ENCODE peak calls at places on chromosomes 16 and 17, in ten cellular contexts. P is HFF-Myc, Q is RWPE1, H is dorsolateral prefrontal cortex, M is fibroblast of mammary gland, W is ascending aorta, T is IMR-90, X is BE2C, V is WERI-Rb-1, G is cardiac fibroblast. U is an unnamed sample.

GRCh38 chr16:50021509-50021908 is 3.5 kb upstream of the CNEP1R1 start:
- DNase-seq in P (no peak), Q (no peak), H (no peak), M (peak), W (no peak), T (no peak), X (peak), V (peak), G (peak), U (peak)

GRCh38 chr17:44842748-44843147 is 4.9 kb upstream of the HIGD1B start:
- DNase-seq in P (no peak), Q (no peak), H (no peak), M (no peak), W (no peak), T (peak), X (no peak), V (peak), G (no peak), U (no peak)

GRCh38 chr16:77660311-77660710 is 62.0 kb upstream of the NUDT7 start:
- DNase-seq in P (no peak), Q (peak), H (no peak), M (peak), W (no peak), T (peak), X (no peak), V (peak), G (peak), U (peak)

GRCh38 chr16:88650749-88651275 is at the start of gene CYBA:
- DNase-seq in P (no peak), Q (peak), H (no peak), M (peak), W (peak), T (peak), X (peak), V (no peak), G (peak), U (no peak)

GRCh38 chr17:62778990-62779681 is 29.0 kb downstream of the MARCHF10 start:
- DNase-seq in P (peak), Q (peak), H (no peak), M (peak), W (no peak), T (peak), X (peak), V (peak), G (peak), U (peak)

GRCh38 chr16:81818514-81819304 is 39.6 kb downstream of the PLCG2 start:
- DNase-seq in P (no peak), Q (no peak), H (no peak), M (no peak), W (no peak), T (no peak), X (no peak), V (no peak), G (no peak), U (no peak)

GRCh38 chr17:37614391-37614790 is 5.2 kb upstream of the SYNRG start:
- DNase-seq in P (no peak), Q (peak), H (no peak), M (peak), W (no peak), T (peak), X (no peak), V (no peak), G (peak), U (peak)

GRCh38 chr16:27982184-27982583 is 81.3 kb downstream of the GSG1L start:
- DNase-seq in P (no peak), Q (no peak), H (no peak), M (no peak), W (no peak), T (no peak), X (peak), V (peak), G (no peak), U (no peak)

GRCh38 chr16:81956213-81956948 is 54.9 kb downstream of the SDR42E1 start:
- DNase-seq in P (no peak), Q (peak), H (no peak), M (peak), W (no peak), T (no peak), X (no peak), V (no peak), G (no peak), U (peak)

GRCh38 chr17:57940653-57941329 is 14.4 kb downstream of the CUEDC1 start:
- DNase-seq in P (no peak), Q (no peak), H (no peak), M (peak), W (no peak), T (no peak), X (peak), V (peak), G (no peak), U (peak)

GRCh38 chr16:74661064-74661463 is 5.6 kb downstream of the RFWD3 start:
- DNase-seq in P (no peak), Q (no peak), H (no peak), M (no peak), W (no peak), T (no peak), X (no peak), V (no peak), G (no peak), U (no peak)

GRCh38 chr17:65071861-65072260 is 15.3 kb upstream of the GNA13 start:
- DNase-seq in P (no peak), Q (peak), H (no peak), M (peak), W (no peak), T (peak), X (no peak), V (no peak), G (no peak), U (no peak)

GRCh38 chr16:84165746-84166145 is 20.6 kb downstream of the DNAAF1 start:
- DNase-seq in P (no peak), Q (no peak), H (no peak), M (no peak), W (no peak), T (no peak), X (no peak), V (no peak), G (no peak), U (no peak)

GRCh38 chr17:50918933-50919296 is 52.8 kb upstream of the TOB1 start:
- DNase-seq in P (no peak), Q (no peak), H (peak), M (peak), W (no peak), T (peak), X (no peak), V (no peak), G (peak), U (no peak)

GRCh38 chr17:46144246-46144645 is 49.0 kb downstream of the KANSL1 start:
- DNase-seq in P (no peak), Q (no peak), H (no peak), M (no peak), W (no peak), T (no peak), X (no peak), V (no peak), G (no peak), U (no peak)

GRCh38 chr17:16652847-16653366 is 743 bp downstream of the ZNF624 start:
- DNase-seq in P (no peak), Q (no peak), H (no peak), M (peak), W (no peak), T (no peak), X (no peak), V (no peak), G (no peak), U (no peak)

GRCh38 chr17:10323812-10324610 is 48.8 kb downstream of the MYH13 start:
- DNase-seq in P (no peak), Q (no peak), H (no peak), M (no peak), W (no peak), T (no peak), X (no peak), V (no peak), G (no peak), U (no peak)

GRCh38 chr16:705748-706188 is at the start of gene FBXL16:
- DNase-seq in P (no peak), Q (peak), H (peak), M (no peak), W (no peak), T (no peak), X (peak), V (peak), G (no peak), U (peak)

GRCh38 chr16:22664132-22664531 is 149.8 kb upstream of the HS3ST2 start:
- DNase-seq in P (no peak), Q (no peak), H (peak), M (no peak), W (no peak), T (no peak), X (no peak), V (no peak), G (no peak), U (no peak)

GRCh38 chr17:79942591-79943353 is 92.9 kb downstream of the TBC1D16 start:
- DNase-seq in P (no peak), Q (no peak), H (no peak), M (peak), W (peak), T (peak), X (peak), V (peak), G (peak), U (peak)

GRCh38 chr16:30357715-30358576 is 2.8 kb upstream of the CD2BP2 start:
- DNase-seq in P (no peak), Q (no peak), H (no peak), M (no peak), W (no peak), T (no peak), X (no peak), V (no peak), G (no peak), U (no peak)

GRCh38 chr16:64238576-64238975 is 883.3 kb downstream of the CDH11 start:
- DNase-seq in P (no peak), Q (peak), H (no peak), M (peak), W (no peak), T (peak), X (no peak), V (no peak), G (no peak), U (peak)

GRCh38 chr17:8469964-8470363 is 34.3 kb downstream of the NDEL1 start:
- DNase-seq in P (no peak), Q (no peak), H (no peak), M (peak), W (no peak), T (no peak), X (no peak), V (no peak), G (no peak), U (no peak)

GRCh38 chr17:79840989-79841286 is 1.7 kb upstream of the CBX4 start:
- DNase-seq in P (no peak), Q (no peak), H (no peak), M (no peak), W (no peak), T (no peak), X (no peak), V (no peak), G (no peak), U (no peak)

GRCh38 chr17:74280093-74280513 is 6.1 kb downstream of the DNAI2 start:
- DNase-seq in P (no peak), Q (no peak), H (no peak), M (no peak), W (no peak), T (no peak), X (no peak), V (no peak), G (no peak), U (no peak)

GRCh38 chr17:1058423-1059130 is 61.6 kb downstream of the TIMM22 start:
- DNase-seq in P (no peak), Q (peak), H (no peak), M (peak), W (no peak), T (peak), X (peak), V (peak), G (peak), U (peak)

DNA sequence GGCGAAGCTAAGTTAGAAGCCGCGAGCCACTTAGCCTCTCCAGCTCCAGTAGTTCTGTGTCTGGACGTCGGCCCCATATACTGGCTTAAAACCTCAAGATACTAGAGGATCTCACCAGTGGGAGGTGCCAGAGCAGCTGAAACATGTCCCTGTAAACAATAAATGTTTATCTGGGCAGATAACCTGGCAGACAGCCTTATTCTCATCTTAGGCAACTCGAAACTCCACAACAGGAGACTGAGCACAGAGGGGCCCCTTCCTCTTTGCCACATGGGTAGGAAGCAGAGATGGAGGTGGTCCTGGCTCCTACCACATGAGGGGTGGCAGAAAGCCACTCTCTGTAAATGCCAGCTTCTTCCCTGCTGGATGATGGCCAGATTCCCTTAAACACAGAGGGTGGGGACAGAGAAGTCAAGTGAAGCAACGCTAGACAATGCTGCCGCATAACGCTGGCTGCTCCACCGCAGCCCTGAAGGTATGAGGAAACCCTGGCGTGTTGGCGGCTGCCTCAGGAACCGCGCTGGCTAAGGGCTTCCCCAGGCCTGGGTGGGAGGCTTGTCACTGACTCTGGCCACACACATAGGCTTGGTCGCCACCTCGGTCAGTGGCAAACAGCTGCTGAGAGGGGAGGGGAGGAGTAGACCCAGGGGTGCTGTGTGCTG is 67.9 kb downstream of the HIC1 start:
- DNase-seq in P (no peak), Q (no peak), H (no peak), M (peak), W (peak), T (peak), X (peak), V (no peak), G (peak), U (peak)
- TF ChIP-seq CTCF in P (no peak), Q (no peak), H (peak), M (no peak), W (no peak), T (peak), X (peak), V (no peak), G (peak), U (no peak)

GRCh38 chr17:28415886-28416285 is 9.9 kb upstream of the SLC46A1 start:
- DNase-seq in P (no peak), Q (no peak), H (no peak), M (no peak), W (no peak), T (no peak), X (no peak), V (no peak), G (no peak), U (no peak)

GRCh38 chr17:28421775-28422305 is 15.8 kb upstream of the SLC46A1 start:
- DNase-seq in P (no peak), Q (no peak), H (no peak), M (no peak), W (no peak), T (no peak), X (no peak), V (no peak), G (no peak), U (no peak)

GRCh38 chr17:28412131-28412530 is 6.1 kb upstream of the SLC46A1 start:
- DNase-seq in P (no peak), Q (no peak), H (no peak), M (no peak), W (no peak), T (no peak), X (no peak), V (no peak), G (no peak), U (no peak)

GRCh38 chr17:28413804-28414203 is 7.8 kb upstream of the SLC46A1 start:
- DNase-seq in P (no peak), Q (no peak), H (no peak), M (no peak), W (no peak), T (no peak), X (no peak), V (no peak), G (no peak), U (no peak)

GRCh38 chr17:28416703-28417311 is 10.8 kb upstream of the SLC46A1 start:
- DNase-seq in P (peak), Q (peak), H (no peak), M (peak), W (no peak), T (peak), X (peak), V (peak), G (peak), U (peak)
- TF ChIP-seq CTCF in P (peak), Q (peak), H (peak), M (peak), W (peak), T (peak), X (peak), V (peak), G (peak), U (peak)

DNA sequence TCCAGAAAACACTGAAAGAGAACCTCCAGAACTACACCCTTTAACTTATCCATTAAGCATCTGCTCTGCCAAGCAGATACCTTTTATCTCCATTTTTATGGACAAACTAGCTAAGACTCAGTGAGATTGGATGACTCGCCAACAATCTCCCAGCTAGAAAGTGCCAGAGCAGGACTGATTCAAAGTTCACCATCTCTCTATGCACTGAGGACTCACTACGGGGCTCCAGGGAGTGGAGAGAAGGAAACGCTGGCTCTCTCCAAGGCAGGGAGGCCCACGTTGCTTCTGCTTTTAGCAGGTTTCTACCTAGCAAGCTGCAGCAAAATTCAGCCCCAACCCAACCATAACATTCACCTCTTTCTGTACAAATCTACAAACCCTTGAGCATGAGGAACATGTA is 52.8 kb upstream of the ARHGAP44 start:
- DNase-seq in P (no peak), Q (no peak), H (no peak), M (no peak), W (no peak), T (peak), X (no peak), V (no peak), G (no peak), U (no peak)
- TF ChIP-seq CTCF in P (no peak), Q (no peak), H (no peak), M (no peak), W (no peak), T (no peak), X (no peak), V (no peak), G (no peak), U (no peak)

DNA sequence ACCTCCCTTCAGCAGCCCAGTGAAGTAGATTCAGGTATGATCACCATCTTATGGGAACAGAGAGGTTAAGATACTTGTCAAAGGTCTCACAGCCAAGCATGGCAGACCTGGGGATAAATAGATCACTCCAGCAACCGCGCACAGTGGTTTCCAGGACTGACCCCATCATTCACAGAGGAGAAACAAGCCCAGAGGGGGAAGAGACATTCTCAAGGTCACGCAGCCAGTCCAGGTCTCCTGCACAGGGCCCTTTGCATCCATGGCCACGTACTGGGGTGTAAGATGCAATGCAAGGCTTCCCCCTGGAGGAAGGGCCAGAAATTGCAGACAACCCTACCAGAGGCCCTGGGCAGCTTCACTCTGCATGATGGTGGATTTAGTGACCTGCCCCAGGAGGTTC is 19.9 kb downstream of the TLE7 start:
- DNase-seq in P (no peak), Q (peak), H (no peak), M (peak), W (no peak), T (no peak), X (peak), V (peak), G (no peak), U (peak)
- TF ChIP-seq CTCF in P (peak), Q (no peak), H (no peak), M (peak), W (no peak), T (peak), X (peak), V (peak), G (peak), U (no peak)

GRCh38 chr17:56096026-56096807 is 57.1 kb upstream of the ANKFN1 start:
- DNase-seq in P (no peak), Q (no peak), H (no peak), M (peak), W (no peak), T (peak), X (no peak), V (no peak), G (no peak), U (no peak)
- TF ChIP-seq CTCF in P (no peak), Q (no peak), H (no peak), M (no peak), W (no peak), T (no peak), X (no peak), V (no peak), G (no peak), U (no peak)

GRCh38 chr17:42917236-42917603 is 16.6 kb downstream of the G6PC1 start:
- DNase-seq in P (no peak), Q (no peak), H (no peak), M (no peak), W (no peak), T (no peak), X (no peak), V (no peak), G (no peak), U (no peak)

GRCh38 chr17:42922335-42922734 is 21.7 kb downstream of the G6PC1 start:
- DNase-seq in P (no peak), Q (no peak), H (no peak), M (no peak), W (no peak), T (no peak), X (no peak), V (no peak), G (peak), U (no peak)

GRCh38 chr17:42920106-42920900 is 19.7 kb downstream of the G6PC1 start:
- DNase-seq in P (no peak), Q (no peak), H (no peak), M (no peak), W (no peak), T (no peak), X (no peak), V (peak), G (no peak), U (no peak)

GRCh38 chr17:42918902-42919521 is 18.4 kb downstream of the G6PC1 start:
- DNase-seq in P (no peak), Q (no peak), H (no peak), M (no peak), W (no peak), T (no peak), X (no peak), V (no peak), G (no peak), U (no peak)

GRCh38 chr17:42920922-42921321 is 20.3 kb downstream of the G6PC1 start:
- DNase-seq in P (no peak), Q (no peak), H (no peak), M (no peak), W (no peak), T (no peak), X (no peak), V (no peak), G (peak), U (no peak)
- TF ChIP-seq CTCF in P (no peak), Q (no peak), H (no peak), M (no peak), W (no peak), T (no peak), X (no peak), V (no peak), G (no peak), U (no peak)

GRCh38 chr17:36591434-36592315 is at the start of gene DHRS11:
- DNase-seq in P (no peak), Q (peak), H (peak), M (peak), W (no peak), T (peak), X (peak), V (peak), G (peak), U (peak)
- TF ChIP-seq CTCF in P (no peak), Q (no peak), H (peak), M (no peak), W (no peak), T (peak), X (no peak), V (no peak), G (no peak), U (no peak)

GRCh38 chr16:71552698-71553503 is 24.0 kb downstream of the TAT start:
- DNase-seq in P (no peak), Q (no peak), H (no peak), M (no peak), W (no peak), T (no peak), X (no peak), V (no peak), G (no peak), U (peak)
- TF ChIP-seq CTCF in P (no peak), Q (no peak), H (no peak), M (no peak), W (no peak), T (no peak), X (peak), V (peak), G (no peak), U (no peak)

DNA sequence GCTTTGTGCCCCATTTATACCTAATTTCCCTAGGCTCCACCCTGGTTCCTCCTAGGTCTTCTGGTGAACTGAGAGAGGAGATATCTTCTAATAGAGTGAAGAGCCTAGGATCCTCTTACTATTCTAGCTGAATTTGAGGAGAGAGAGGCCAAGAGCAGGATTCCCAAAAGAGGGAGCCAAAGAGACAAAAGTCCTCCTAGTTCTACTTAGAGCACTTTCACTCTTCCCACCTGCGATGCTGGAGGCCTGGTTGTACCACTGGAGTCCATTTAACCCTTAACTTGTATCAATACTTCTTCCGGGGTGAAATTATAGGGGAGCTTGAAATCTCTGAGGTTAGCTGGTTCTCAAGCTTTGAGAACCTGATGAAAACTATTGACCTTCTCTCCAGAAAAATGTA is 3.4 kb upstream of the SSH2 start:
- DNase-seq in P (peak), Q (no peak), H (no peak), M (peak), W (no peak), T (peak), X (no peak), V (peak), G (peak), U (peak)
- TF ChIP-seq CTCF in P (peak), Q (peak), H (peak), M (peak), W (no peak), T (peak), X (peak), V (peak), G (peak), U (peak)